ENCODE peak calls at places on chromosome 16, in ten cellular contexts. One of them, this sample, is unnamed.

GRCh38 chr16:90019543-90020259 is 445 bp upstream of the DBNDD1 start:
- DNase-seq in CD8-positive, alpha-beta T cell: peak
- DNase-seq in activated T-cell treated with anti-CD3 and anti-CD28 coated beads, Interleukin-2, amount 50 U/mL, for 4 hours: peak
- DNase-seq in HT1080: peak
- DNase-seq in smooth muscle cell of the brain vasculature: no peak
- DNase-seq in omental fat pad: no peak
- DNase-seq in RCC 7860: peak
- DNase-seq in activated T-helper 1 cell treated with Interleukin-2 at 50 U/mL for 16 hours: peak
- DNase-seq in fibroblast of mammary gland: peak
- DNase-seq in H7: peak
- DNase-seq in this sample: peak

GRCh38 chr16:24776486-24777220 is 47.2 kb downstream of the TNRC6A start:
- DNase-seq in CD8-positive, alpha-beta T cell: no peak
- DNase-seq in activated T-cell treated with anti-CD3 and anti-CD28 coated beads, Interleukin-2, amount 50 U/mL, for 4 hours: no peak
- DNase-seq in HT1080: no peak
- DNase-seq in smooth muscle cell of the brain vasculature: no peak
- DNase-seq in omental fat pad: no peak
- DNase-seq in RCC 7860: no peak
- DNase-seq in activated T-helper 1 cell treated with Interleukin-2 at 50 U/mL for 16 hours: no peak
- DNase-seq in fibroblast of mammary gland: peak
- DNase-seq in H7: no peak
- DNase-seq in this sample: peak

GRCh38 chr16:1678500-1679098 is 520 bp downstream of the JPT2 start:
- DNase-seq in CD8-positive, alpha-beta T cell: peak
- DNase-seq in activated T-cell treated with anti-CD3 and anti-CD28 coated beads, Interleukin-2, amount 50 U/mL, for 4 hours: peak
- DNase-seq in HT1080: peak
- DNase-seq in smooth muscle cell of the brain vasculature: no peak
- DNase-seq in omental fat pad: no peak
- DNase-seq in RCC 7860: peak
- DNase-seq in activated T-helper 1 cell treated with Interleukin-2 at 50 U/mL for 16 hours: peak
- DNase-seq in fibroblast of mammary gland: peak
- DNase-seq in H7: peak
- DNase-seq in this sample: peak

GRCh38 chr16:3095869-3096268 is 3.2 kb downstream of the ZSCAN10 start:
- DNase-seq in CD8-positive, alpha-beta T cell: peak
- DNase-seq in activated T-cell treated with anti-CD3 and anti-CD28 coated beads, Interleukin-2, amount 50 U/mL, for 4 hours: peak
- DNase-seq in HT1080: no peak
- DNase-seq in smooth muscle cell of the brain vasculature: no peak
- DNase-seq in omental fat pad: no peak
- DNase-seq in RCC 7860: no peak
- DNase-seq in activated T-helper 1 cell treated with Interleukin-2 at 50 U/mL for 16 hours: peak
- DNase-seq in fibroblast of mammary gland: peak
- DNase-seq in H7: peak
- DNase-seq in this sample: no peak

GRCh38 chr16:27272076-27272475 is 3.5 kb upstream of the NSMCE1 start:
- DNase-seq in CD8-positive, alpha-beta T cell: no peak
- DNase-seq in activated T-cell treated with anti-CD3 and anti-CD28 coated beads, Interleukin-2, amount 50 U/mL, for 4 hours: no peak
- DNase-seq in HT1080: no peak
- DNase-seq in smooth muscle cell of the brain vasculature: no peak
- DNase-seq in omental fat pad: no peak
- DNase-seq in RCC 7860: no peak
- DNase-seq in activated T-helper 1 cell treated with Interleukin-2 at 50 U/mL for 16 hours: no peak
- DNase-seq in fibroblast of mammary gland: no peak
- DNase-seq in H7: no peak
- DNase-seq in this sample: no peak

GRCh38 chr16:89355036-89355435 is 135.3 kb downstream of the ANKRD11 start:
- DNase-seq in CD8-positive, alpha-beta T cell: no peak
- DNase-seq in activated T-cell treated with anti-CD3 and anti-CD28 coated beads, Interleukin-2, amount 50 U/mL, for 4 hours: no peak
- DNase-seq in HT1080: no peak
- DNase-seq in smooth muscle cell of the brain vasculature: no peak
- DNase-seq in omental fat pad: no peak
- DNase-seq in RCC 7860: no peak
- DNase-seq in activated T-helper 1 cell treated with Interleukin-2 at 50 U/mL for 16 hours: no peak
- DNase-seq in fibroblast of mammary gland: no peak
- DNase-seq in H7: peak
- DNase-seq in this sample: no peak

GRCh38 chr16:47887496-47887895 is 268.3 kb downstream of the ABCC12 start:
- DNase-seq in CD8-positive, alpha-beta T cell: no peak
- DNase-seq in activated T-cell treated with anti-CD3 and anti-CD28 coated beads, Interleukin-2, amount 50 U/mL, for 4 hours: no peak
- DNase-seq in HT1080: peak
- DNase-seq in smooth muscle cell of the brain vasculature: no peak
- DNase-seq in omental fat pad: no peak
- DNase-seq in RCC 7860: peak
- DNase-seq in activated T-helper 1 cell treated with Interleukin-2 at 50 U/mL for 16 hours: no peak
- DNase-seq in fibroblast of mammary gland: no peak
- DNase-seq in H7: no peak
- DNase-seq in this sample: peak

GRCh38 chr16:53666816-53667415 is 36.7 kb downstream of the RPGRIP1L start:
- DNase-seq in CD8-positive, alpha-beta T cell: no peak
- DNase-seq in activated T-cell treated with anti-CD3 and anti-CD28 coated beads, Interleukin-2, amount 50 U/mL, for 4 hours: no peak
- DNase-seq in HT1080: no peak
- DNase-seq in smooth muscle cell of the brain vasculature: no peak
- DNase-seq in omental fat pad: no peak
- DNase-seq in RCC 7860: no peak
- DNase-seq in activated T-helper 1 cell treated with Interleukin-2 at 50 U/mL for 16 hours: no peak
- DNase-seq in fibroblast of mammary gland: no peak
- DNase-seq in H7: no peak
- DNase-seq in this sample: no peak

GRCh38 chr16:57548424-57548823 is 6.0 kb downstream of the ADGRG5 start:
- DNase-seq in CD8-positive, alpha-beta T cell: no peak
- DNase-seq in activated T-cell treated with anti-CD3 and anti-CD28 coated beads, Interleukin-2, amount 50 U/mL, for 4 hours: no peak
- DNase-seq in HT1080: no peak
- DNase-seq in smooth muscle cell of the brain vasculature: no peak
- DNase-seq in omental fat pad: no peak
- DNase-seq in RCC 7860: no peak
- DNase-seq in activated T-helper 1 cell treated with Interleukin-2 at 50 U/mL for 16 hours: no peak
- DNase-seq in fibroblast of mammary gland: no peak
- DNase-seq in H7: no peak
- DNase-seq in this sample: no peak

GRCh38 chr16:88753191-88753590 is 31.8 kb downstream of the PIEZO1 start:
- DNase-seq in CD8-positive, alpha-beta T cell: no peak
- DNase-seq in activated T-cell treated with anti-CD3 and anti-CD28 coated beads, Interleukin-2, amount 50 U/mL, for 4 hours: no peak
- DNase-seq in HT1080: no peak
- DNase-seq in smooth muscle cell of the brain vasculature: no peak
- DNase-seq in omental fat pad: no peak
- DNase-seq in RCC 7860: no peak
- DNase-seq in activated T-helper 1 cell treated with Interleukin-2 at 50 U/mL for 16 hours: no peak
- DNase-seq in fibroblast of mammary gland: no peak
- DNase-seq in H7: peak
- DNase-seq in this sample: no peak

GRCh38 chr16:71917900-71918299 is 22.6 kb downstream of the IST1 start:
- DNase-seq in CD8-positive, alpha-beta T cell: no peak
- DNase-seq in activated T-cell treated with anti-CD3 and anti-CD28 coated beads, Interleukin-2, amount 50 U/mL, for 4 hours: no peak
- DNase-seq in HT1080: no peak
- DNase-seq in smooth muscle cell of the brain vasculature: no peak
- DNase-seq in omental fat pad: no peak
- DNase-seq in RCC 7860: peak
- DNase-seq in activated T-helper 1 cell treated with Interleukin-2 at 50 U/mL for 16 hours: no peak
- DNase-seq in fibroblast of mammary gland: peak
- DNase-seq in H7: no peak
- DNase-seq in this sample: peak

GRCh38 chr16:9139965-9140364 is 48.5 kb downstream of the HAPSTR1 start:
- DNase-seq in CD8-positive, alpha-beta T cell: no peak
- DNase-seq in activated T-cell treated with anti-CD3 and anti-CD28 coated beads, Interleukin-2, amount 50 U/mL, for 4 hours: no peak
- DNase-seq in HT1080: peak
- DNase-seq in smooth muscle cell of the brain vasculature: no peak
- DNase-seq in omental fat pad: no peak
- DNase-seq in RCC 7860: no peak
- DNase-seq in activated T-helper 1 cell treated with Interleukin-2 at 50 U/mL for 16 hours: no peak
- DNase-seq in fibroblast of mammary gland: peak
- DNase-seq in H7: peak
- DNase-seq in this sample: peak

GRCh38 chr16:48067388-48067787 is 88.4 kb downstream of the ABCC12 start:
- DNase-seq in CD8-positive, alpha-beta T cell: no peak
- DNase-seq in activated T-cell treated with anti-CD3 and anti-CD28 coated beads, Interleukin-2, amount 50 U/mL, for 4 hours: no peak
- DNase-seq in HT1080: no peak
- DNase-seq in smooth muscle cell of the brain vasculature: no peak
- DNase-seq in omental fat pad: no peak
- DNase-seq in RCC 7860: no peak
- DNase-seq in activated T-helper 1 cell treated with Interleukin-2 at 50 U/mL for 16 hours: no peak
- DNase-seq in fibroblast of mammary gland: no peak
- DNase-seq in H7: no peak
- DNase-seq in this sample: no peak